ENCODE peak calls at places on chromosomes 4 and X, in five cellular contexts. N is fibroblast of lung, C is epithelial cell of esophagus, P is GM12865, X is left ventricle myocardium inferior. E is an unnamed sample.

GRCh38 chr4:29717658-29718057 is 1002.5 kb upstream of the PCDH7 start:
- DNase-seq in N (no peak), C (peak; percentile 61), P (no peak), X (no peak), E (no peak)

GRCh38 chrX:12789976-12790375 is 1.2 kb upstream of the PRPS2 start:
- DNase-seq in N (no peak), C (no peak), P (no peak), X (no peak), E (no peak)

GRCh38 chr4:4490041-4490440 is 51.8 kb downstream of the STX18 start:
- DNase-seq in N (no peak), C (no peak), P (peak; percentile 17), X (no peak), E (no peak)

GRCh38 chr4:80069108-80069836 is 3.8 kb downstream of the ANTXR2 start:
- DNase-seq in N (peak; percentile 66), C (no peak), P (no peak), X (no peak), E (no peak)

GRCh38 chr4:43242611-43243010 is 350.1 kb downstream of the GRXCR1 start:
- DNase-seq in N (peak; percentile 90), C (no peak), P (no peak), X (no peak), E (no peak)

GRCh38 chr4:47801481-47802002 is 36.3 kb downstream of the CORIN start:
- DNase-seq in N (no peak), C (no peak), P (no peak), X (no peak), E (no peak)

GRCh38 chr4:63919636-63920365 is 489.4 kb downstream of the TECRL start:
- DNase-seq in N (no peak), C (peak; percentile 8), P (no peak), X (no peak), E (no peak)

GRCh38 chr4:37632836-37633235 is 53.3 kb downstream of the RELL1 start:
- DNase-seq in N (no peak), C (no peak), P (no peak), X (no peak), E (no peak)

GRCh38 chr4:36610628-36611027 is 329.2 kb downstream of the DTHD1 start:
- DNase-seq in N (no peak), C (no peak), P (peak; percentile 14), X (no peak), E (no peak)

GRCh38 chrX:44996282-44996681 is 123.3 kb downstream of the KDM6A start:
- DNase-seq in N (no peak), C (no peak), P (peak; percentile 42), X (no peak), E (no peak)

GRCh38 chrX:53481093-53481492 is 46.9 kb upstream of the HSD17B10 start:
- DNase-seq in N (no peak), C (peak; percentile 37), P (peak; percentile 2), X (no peak), E (no peak)

GRCh38 chrX:103063918-103064434 is at the start of gene BEX1:
- DNase-seq in N (peak; percentile 52), C (peak; percentile 5), P (no peak), X (no peak), E (no peak)

GRCh38 chrX:134676440-134676839 is 18.2 kb upstream of the PLAC1 start:
- DNase-seq in N (peak; percentile 86), C (peak; percentile 65), P (no peak), X (no peak), E (no peak)

GRCh38 chrX:132592880-132593279 is 104.0 kb upstream of the MBNL3 start:
- DNase-seq in N (no peak), C (peak; percentile 6), P (peak; percentile 29), X (no peak), E (no peak)

GRCh38 chrX:4110964-4111363 is 397.5 kb upstream of the PRKX start:
- DNase-seq in N (no peak), C (no peak), P (no peak), X (no peak), E (no peak)
- TF ChIP-seq CTCF in N (no peak), C (no peak), P (no peak), X (no peak), E (no peak)

GRCh38 chr4:133151681-133152329 is 2.7 kb downstream of the PCDH10 start:
- DNase-seq in N (peak; percentile 64), C (peak; percentile 8), P (no peak), X (no peak), E (no peak)

GRCh38 chr4:133154725-133155124 is 5.6 kb downstream of the PCDH10 start:
- DNase-seq in N (peak; percentile 66), C (peak; percentile 49), P (peak; percentile 10), X (no peak), E (no peak)

GRCh38 chr4:133152330-133152791 is 3.3 kb downstream of the PCDH10 start:
- DNase-seq in N (peak; percentile 60), C (peak; percentile 9), P (no peak), X (no peak), E (no peak)

GRCh38 chr4:133151301-133151680 is 2.2 kb downstream of the PCDH10 start:
- DNase-seq in N (peak; percentile 47), C (peak; percentile 25), P (no peak), X (no peak), E (no peak)

GRCh38 chr4:133152801-133153526 is 3.9 kb downstream of the PCDH10 start:
- DNase-seq in N (peak; percentile 60), C (peak; percentile 6), P (no peak), X (no peak), E (no peak)
- H3K4me3 ChIP-seq in N (peak overlapping the region; percentile 61), C (no peak overlapping the region), P (no peak overlapping the region), X (peak overlapping the region; percentile 62), E (no peak overlapping the region)

DNA sequence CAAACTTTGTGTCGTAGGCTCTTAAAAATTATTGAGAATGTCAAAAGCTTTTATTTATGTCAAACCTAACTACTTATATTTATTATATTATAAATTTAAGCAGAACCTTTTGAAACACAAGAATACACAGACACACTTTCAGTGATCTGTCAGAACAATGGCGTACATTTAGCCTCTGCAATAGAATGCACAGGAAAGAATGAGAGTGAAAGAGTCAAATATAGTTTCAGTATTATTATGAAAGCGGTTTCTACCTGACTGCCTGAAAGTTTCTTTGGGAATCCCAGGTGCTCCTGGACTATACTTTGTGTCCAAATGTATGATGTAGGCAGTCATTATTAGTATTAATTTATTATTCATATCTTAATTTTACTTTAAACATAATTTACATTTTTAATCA is 872.0 kb upstream of the AGA start:
- DNase-seq in N (no peak), C (no peak), P (no peak), X (no peak), E (no peak)
- TF ChIP-seq CTCF in N (no peak), C (no peak), P (no peak), X (no peak), E (no peak)

GRCh38 chr4:576245-576821 is at the start of gene TMEM271:
- DNase-seq in N (no peak), C (no peak), P (no peak), X (no peak), E (no peak)
- H3K4me3 ChIP-seq in N (no peak within 1 kb of the TSS), C (no peak within 1 kb of the TSS), P (no peak within 1 kb of the TSS), X (peak within 1 kb of the TSS; percentile 30), E (no peak within 1 kb of the TSS)

GRCh38 chr4:121462660-121463261 is 81.9 kb upstream of the QRFPR start:
- DNase-seq in N (peak; percentile 69), C (peak; percentile 78), P (peak; percentile 71), X (no peak), E (peak; percentile 61)
- TF ChIP-seq CTCF in N (peak; percentile 66), C (peak; percentile 91), P (peak; percentile 77), X (peak; percentile 74), E (peak; percentile 83)

E was measured in LNCaP clone FGC.